ENCODE peak calls at places on chromosomes 3 and 15, in eight cellular contexts. H is tibial artery, O is AG09319, P is Peyer's patch, X is mesothelial cell of epicardium, R is activated B cell treated with CpG ODN at 0.5 μM for 24 hours, J is HL-60, I is HCT116. B is an unnamed sample.

GRCh38 chr3:11150256-11150655 is 4.0 kb upstream of the HRH1 start:
- DNase-seq in H (peak; percentile 78), O (no peak), P (no peak), X (no peak), R (no peak), J (no peak), I (no peak), B (no peak)

GRCh38 chr15:80596521-80596976 is 98.6 kb upstream of the ABHD17C start:
- DNase-seq in H (no peak), O (no peak), P (no peak), X (no peak), R (no peak), J (no peak), I (peak; percentile 21), B (no peak)

GRCh38 chr3:196142674-196142988 is 60.7 kb upstream of the TFRC start:
- DNase-seq in H (no peak), O (no peak), P (no peak), X (no peak), R (no peak), J (no peak), I (no peak), B (no peak)

GRCh38 chr15:39009740-39010139 is 445.1 kb upstream of the RASGRP1 start:
- DNase-seq in H (no peak), O (no peak), P (no peak), X (no peak), R (no peak), J (no peak), I (no peak), B (no peak)

GRCh38 chr3:188026191-188026968 is 127.6 kb upstream of the LPP start:
- DNase-seq in H (no peak), O (no peak), P (no peak), X (no peak), R (no peak), J (no peak), I (no peak), B (no peak)

GRCh38 chr3:28923994-28924393 is 356.9 kb upstream of the RBMS3 start:
- DNase-seq in H (no peak), O (no peak), P (no peak), X (no peak), R (no peak), J (no peak), I (no peak), B (no peak)

GRCh38 chr3:57646723-57647122 is 46.2 kb downstream of the DENND6A start:
- DNase-seq in H (no peak), O (no peak), P (no peak), X (no peak), R (no peak), J (no peak), I (peak; percentile 3), B (no peak)

GRCh38 chr3:182729903-182730674 is 63.2 kb upstream of the ATP11B start:
- DNase-seq in H (no peak), O (no peak), P (peak; percentile 16), X (no peak), R (no peak), J (no peak), I (no peak), B (no peak)

GRCh38 chr3:168517514-168518071 is 421.9 kb upstream of the GOLIM4 start:
- DNase-seq in H (no peak), O (no peak), P (no peak), X (no peak), R (no peak), J (no peak), I (no peak), B (no peak)

GRCh38 chr3:25293736-25294135 is 134.3 kb upstream of the RARB start:
- DNase-seq in H (no peak), O (no peak), P (no peak), X (no peak), R (no peak), J (peak; percentile 44), I (no peak), B (no peak)

GRCh38 chr3:172461530-172462138 is 13.4 kb upstream of the GHSR start:
- DNase-seq in H (no peak), O (no peak), P (no peak), X (no peak), R (no peak), J (no peak), I (no peak), B (no peak)

GRCh38 chr3:28295819-28296364 is 52.6 kb upstream of the ZCWPW2 start:
- DNase-seq in H (no peak), O (no peak), P (no peak), X (no peak), R (no peak), J (no peak), I (no peak), B (no peak)

GRCh38 chr15:93209690-93210425 is 120.8 kb upstream of the RGMA start:
- DNase-seq in H (no peak), O (no peak), P (no peak), X (no peak), R (no peak), J (no peak), I (no peak), B (no peak)

GRCh38 chr3:171390531-171390930 is 69.7 kb downstream of the TNIK start:
- DNase-seq in H (no peak), O (no peak), P (no peak), X (no peak), R (no peak), J (no peak), I (no peak), B (no peak)

GRCh38 chr3:194574639-194575483 is 58.4 kb downstream of the TMEM44 start:
- DNase-seq in H (no peak), O (no peak), P (no peak), X (no peak), R (no peak), J (no peak), I (no peak), B (no peak)

GRCh38 chr3:30658328-30659052 is 52.1 kb downstream of the TGFBR2 start:
- DNase-seq in H (no peak), O (no peak), P (peak; percentile 64), X (no peak), R (no peak), J (peak; percentile 75), I (peak; percentile 13), B (no peak)

GRCh38 chr15:72873379-72874233 is 90.0 kb upstream of the ADPGK start:
- DNase-seq in H (no peak), O (no peak), P (no peak), X (no peak), R (no peak), J (no peak), I (no peak), B (no peak)

GRCh38 chr3:12990781-12991480 is 82.3 kb downstream of the IQSEC1 start:
- DNase-seq in H (no peak), O (peak; percentile 15), P (no peak), X (no peak), R (no peak), J (no peak), I (no peak), B (no peak)

GRCh38 chr3:16309558-16309957 is 44.5 kb downstream of the OXNAD1 start:
- DNase-seq in H (no peak), O (no peak), P (no peak), X (no peak), R (no peak), J (peak; percentile 12), I (peak; percentile 57), B (no peak)

DNA sequence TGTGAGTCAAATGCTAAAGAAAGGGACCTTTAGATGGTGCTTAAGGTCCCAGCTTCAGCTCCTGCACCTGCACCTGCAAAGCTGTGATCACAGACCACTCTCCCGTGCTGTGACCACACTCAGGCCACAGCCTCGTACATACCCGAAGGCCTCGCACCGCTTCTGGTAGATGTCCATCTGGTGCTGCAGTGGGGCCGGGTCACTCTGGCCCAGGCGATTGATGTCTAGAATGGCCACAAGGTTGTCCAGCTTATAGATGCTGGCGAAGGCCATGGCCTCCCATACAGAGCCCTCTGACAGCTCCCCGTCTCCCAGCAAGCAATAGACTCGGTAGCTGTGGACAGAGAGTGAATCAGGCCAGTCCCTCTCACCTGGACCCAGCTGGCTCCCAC is 21.0 kb downstream of the TKT start:
- DNase-seq in H (no peak), O (no peak), P (no peak), X (no peak), R (no peak), J (no peak), I (no peak), B (no peak)
- TF ChIP-seq CTCF in H (no peak), O (no peak), P (no peak), X (no peak), R (no peak), J (no peak), I (no peak), B (no peak)

DNA sequence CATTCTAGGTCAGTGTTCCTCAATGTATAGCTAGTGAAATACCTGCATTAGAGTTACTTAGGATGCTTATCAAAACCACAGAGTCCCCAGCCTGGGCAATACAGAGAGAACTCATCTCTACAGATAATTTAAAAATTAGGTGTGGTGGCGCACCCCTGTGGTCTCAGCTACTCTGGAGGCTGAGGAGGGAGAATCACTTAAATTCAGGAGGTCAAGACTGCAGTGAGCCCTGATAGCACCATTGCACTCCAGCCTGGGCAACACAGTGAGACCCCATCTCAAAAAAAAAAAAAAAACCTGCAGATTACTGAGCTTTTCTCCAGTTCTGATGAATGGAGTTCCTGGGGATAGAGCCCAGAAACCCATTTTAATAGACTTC is 10.1 kb upstream of the MINDY2 start:
- DNase-seq in H (no peak), O (no peak), P (no peak), X (no peak), R (no peak), J (no peak), I (no peak), B (no peak)
- TF ChIP-seq CTCF in H (no peak), O (no peak), P (no peak), X (no peak), R (no peak), J (no peak), I (no peak), B (peak; percentile 16)

GRCh38 chr3:34155108-34155507 is 356.7 kb downstream of the PDCD6IP start:
- DNase-seq in H (no peak), O (no peak), P (no peak), X (no peak), R (no peak), J (no peak), I (no peak), B (no peak)
- TF ChIP-seq CTCF in H (no peak), O (no peak), P (no peak), X (no peak), R (no peak), J (no peak), I (no peak), B (peak; percentile 39)

GRCh38 chr3:134058728-134059601 is 29.2 kb upstream of the SLCO2A1 start:
- DNase-seq in H (no peak), O (no peak), P (no peak), X (peak; percentile 27), R (no peak), J (no peak), I (no peak), B (no peak)

GRCh38 chr3:134060561-134061385 is 31.0 kb upstream of the SLCO2A1 start:
- DNase-seq in H (no peak), O (no peak), P (no peak), X (peak; percentile 21), R (no peak), J (no peak), I (no peak), B (no peak)

GRCh38 chr3:134057006-134057832 is 27.5 kb upstream of the SLCO2A1 start:
- DNase-seq in H (peak; percentile 37), O (no peak), P (no peak), X (peak; percentile 28), R (no peak), J (no peak), I (no peak), B (no peak)

GRCh38 chr3:134061401-134061800 is 31.7 kb upstream of the SLCO2A1 start:
- DNase-seq in H (no peak), O (no peak), P (no peak), X (peak; percentile 7), R (no peak), J (no peak), I (no peak), B (no peak)

GRCh38 chr3:134059680-134060560 is 30.2 kb upstream of the SLCO2A1 start:
- DNase-seq in H (no peak), O (no peak), P (no peak), X (peak; percentile 44), R (no peak), J (no peak), I (no peak), B (no peak)
- TF ChIP-seq CTCF in H (no peak), O (no peak), P (no peak), X (no peak), R (no peak), J (no peak), I (no peak), B (peak; percentile 51)